ENCODE peak calls at places on chromosome 11, in ten cellular contexts. I, K, T, W, A, V, R, B, D and Z are unnamed samples.

GRCh38 chr11:133146697-133147306 is 385.5 kb downstream of the OPCML start:
- DNase-seq in V (no peak), D (no peak), B (no peak), W (no peak), A (no peak), R (no peak), T (no peak), K (no peak), I (no peak), Z (no peak)

GRCh38 chr11:14304601-14305000 is 54.4 kb downstream of the RRAS2 start:
- DNase-seq in B (no peak), V (no peak), D (no peak), R (no peak), K (no peak), T (no peak), W (no peak), I (no peak), A (peak; percentile 64), Z (no peak)

GRCh38 chr11:33021937-33022336 is 6.3 kb downstream of the DEPDC7 start:
- DNase-seq in V (no peak), D (no peak), A (no peak), T (no peak), W (no peak), I (no peak), B (no peak), R (no peak), K (no peak), Z (no peak)

GRCh38 chr11:6681949-6682348 is 1.2 kb downstream of the MRPL17 start:
- DNase-seq in W (no peak), A (peak; percentile 56), B (no peak), R (no peak), D (no peak), K (no peak), I (no peak), T (no peak), V (no peak), Z (no peak)

GRCh38 chr11:109421981-109422590 is at the start of gene C11orf87:
- DNase-seq in W (no peak), D (no peak), B (peak; percentile 8), T (no peak), A (no peak), V (no peak), R (no peak), I (no peak), K (no peak), Z (peak; percentile 80)

GRCh38 chr11:77580712-77581337 is 8.9 kb upstream of the AQP11 start:
- DNase-seq in K (no peak), I (no peak), A (peak; percentile 66), V (no peak), W (no peak), T (no peak), R (no peak), B (peak; percentile 17), D (no peak), Z (peak; percentile 24)

GRCh38 chr11:123654566-123655081 is at the start of gene SCN3B:
- DNase-seq in I (no peak), T (no peak), B (peak; percentile 81), R (no peak), W (peak; percentile 9), A (peak; percentile 8), D (no peak), K (peak; percentile 75), V (no peak), Z (peak; percentile 76)

GRCh38 chr11:76159983-76160661 is 46.2 kb downstream of the WNT11 start:
- DNase-seq in A (no peak), R (no peak), K (peak; percentile 29), D (no peak), B (peak; percentile 91), I (peak; percentile 26), W (no peak), T (no peak), V (no peak), Z (peak; percentile 94)

GRCh38 chr11:67321313-67321871 is 18.1 kb downstream of the SSH3 start:
- DNase-seq in A (peak; percentile 25), T (no peak), R (no peak), I (no peak), V (no peak), D (no peak), W (no peak), K (no peak), B (no peak), Z (no peak)